ENCODE peak calls at places on chromosomes 3 and 15, in seven cellular contexts. One of them, this sample, is unnamed. For H3K4me1 and H3K27me3, the result is how much of the 10 kb centered on the place peaks cover.

GRCh38 chr3:106006001-106006400 is 137.2 kb upstream of the CBLB start:
- DNase-seq in HepG2: no peak
- DNase-seq in stomach: no peak
- DNase-seq in left ventricle myocardium inferior: no peak
- DNase-seq in iPS DF 6.9: no peak
- DNase-seq in psoas muscle: no peak
- DNase-seq in suprapubic skin: no peak
- DNase-seq in this sample: no peak

GRCh38 chr15:31446546-31446945 is 119.9 kb downstream of the KLF13 start:
- DNase-seq in HepG2: no peak
- DNase-seq in stomach: no peak
- DNase-seq in left ventricle myocardium inferior: no peak
- DNase-seq in iPS DF 6.9: no peak
- DNase-seq in psoas muscle: no peak
- DNase-seq in suprapubic skin: no peak
- DNase-seq in this sample: no peak

GRCh38 chr3:11764931-11765363 is 81.7 kb downstream of the TAMM41 start:
- DNase-seq in HepG2: no peak
- DNase-seq in stomach: no peak
- DNase-seq in left ventricle myocardium inferior: no peak
- DNase-seq in iPS DF 6.9: no peak
- DNase-seq in psoas muscle: no peak
- DNase-seq in suprapubic skin: no peak
- DNase-seq in this sample: no peak

GRCh38 chr3:185280572-185281365 is 26.9 kb upstream of the EHHADH start:
- DNase-seq in HepG2: peak
- DNase-seq in stomach: no peak
- DNase-seq in left ventricle myocardium inferior: no peak
- DNase-seq in iPS DF 6.9: peak
- DNase-seq in psoas muscle: no peak
- DNase-seq in suprapubic skin: no peak
- DNase-seq in this sample: peak

GRCh38 chr3:112376996-112377395 is 44.0 kb downstream of the CD200 start:
- DNase-seq in HepG2: no peak
- DNase-seq in stomach: no peak
- DNase-seq in left ventricle myocardium inferior: no peak
- DNase-seq in iPS DF 6.9: no peak
- DNase-seq in psoas muscle: no peak
- DNase-seq in suprapubic skin: no peak
- DNase-seq in this sample: no peak

GRCh38 chr15:36811903-36812302 is 232.5 kb downstream of the CDIN1 start:
- DNase-seq in HepG2: no peak
- DNase-seq in stomach: no peak
- DNase-seq in left ventricle myocardium inferior: no peak
- DNase-seq in iPS DF 6.9: no peak
- DNase-seq in psoas muscle: no peak
- DNase-seq in suprapubic skin: no peak
- DNase-seq in this sample: no peak

GRCh38 chr3:63582943-63583500 is 69.5 kb upstream of the SNTN start:
- DNase-seq in HepG2: peak
- DNase-seq in stomach: no peak
- DNase-seq in left ventricle myocardium inferior: no peak
- DNase-seq in iPS DF 6.9: no peak
- DNase-seq in psoas muscle: no peak
- DNase-seq in suprapubic skin: no peak
- DNase-seq in this sample: peak

GRCh38 chr3:190229632-190230424 is 92.4 kb downstream of the CLDN1 start:
- DNase-seq in HepG2: peak
- DNase-seq in stomach: no peak
- DNase-seq in left ventricle myocardium inferior: no peak
- DNase-seq in iPS DF 6.9: no peak
- DNase-seq in psoas muscle: no peak
- DNase-seq in suprapubic skin: no peak
- DNase-seq in this sample: no peak

GRCh38 chr3:123423806-123424205 is 25.1 kb downstream of the ADCY5 start:
- DNase-seq in HepG2: no peak
- DNase-seq in stomach: no peak
- DNase-seq in left ventricle myocardium inferior: no peak
- DNase-seq in iPS DF 6.9: no peak
- DNase-seq in psoas muscle: no peak
- DNase-seq in suprapubic skin: no peak
- DNase-seq in this sample: no peak

GRCh38 chr3:10492351-10493201 is 12.8 kb downstream of the ATP2B2 start:
- DNase-seq in HepG2: no peak
- DNase-seq in stomach: no peak
- DNase-seq in left ventricle myocardium inferior: no peak
- DNase-seq in iPS DF 6.9: no peak
- DNase-seq in psoas muscle: no peak
- DNase-seq in suprapubic skin: no peak
- DNase-seq in this sample: no peak

GRCh38 chr3:65914740-65915366 is 123.9 kb downstream of the MAGI1 start:
- DNase-seq in HepG2: no peak
- DNase-seq in stomach: no peak
- DNase-seq in left ventricle myocardium inferior: no peak
- DNase-seq in iPS DF 6.9: no peak
- DNase-seq in psoas muscle: no peak
- DNase-seq in suprapubic skin: no peak
- DNase-seq in this sample: no peak

GRCh38 chr3:173395412-173396181 is 1.9 kb upstream of the NLGN1 start:
- DNase-seq in HepG2: no peak
- DNase-seq in stomach: peak
- DNase-seq in left ventricle myocardium inferior: peak
- DNase-seq in iPS DF 6.9: no peak
- DNase-seq in psoas muscle: peak
- DNase-seq in suprapubic skin: peak
- DNase-seq in this sample: peak

GRCh38 chr3:98962189-98962930 is 60.9 kb upstream of the DCBLD2 start:
- DNase-seq in HepG2: peak
- DNase-seq in stomach: no peak
- DNase-seq in left ventricle myocardium inferior: no peak
- DNase-seq in iPS DF 6.9: no peak
- DNase-seq in psoas muscle: no peak
- DNase-seq in suprapubic skin: no peak
- DNase-seq in this sample: no peak

GRCh38 chr3:175659951-175660350 is 800.8 kb downstream of the NAALADL2 start:
- DNase-seq in HepG2: no peak
- DNase-seq in stomach: no peak
- DNase-seq in left ventricle myocardium inferior: no peak
- DNase-seq in iPS DF 6.9: no peak
- DNase-seq in psoas muscle: no peak
- DNase-seq in suprapubic skin: no peak
- DNase-seq in this sample: no peak

GRCh38 chr15:46768287-46768686 is 949.0 kb upstream of the SEMA6D start:
- DNase-seq in HepG2: no peak
- DNase-seq in stomach: no peak
- DNase-seq in left ventricle myocardium inferior: no peak
- DNase-seq in iPS DF 6.9: no peak
- DNase-seq in psoas muscle: no peak
- DNase-seq in suprapubic skin: no peak
- DNase-seq in this sample: peak

GRCh38 chr3:15359677-15360397 is 27.5 kb upstream of the SH3BP5 start:
- DNase-seq in HepG2: no peak
- DNase-seq in stomach: no peak
- DNase-seq in left ventricle myocardium inferior: no peak
- DNase-seq in iPS DF 6.9: no peak
- DNase-seq in psoas muscle: no peak
- DNase-seq in suprapubic skin: no peak
- DNase-seq in this sample: no peak
- H3K4me1 ChIP-seq in HepG2: under half
- H3K4me1 ChIP-seq in stomach: under half
- H3K4me1 ChIP-seq in left ventricle myocardium inferior: under half
- H3K4me1 ChIP-seq in iPS DF 6.9: under half
- H3K4me1 ChIP-seq in psoas muscle: under half
- H3K4me1 ChIP-seq in suprapubic skin: under half
- H3K4me1 ChIP-seq in this sample: under half

GRCh38 chr3:104598848-104599501 is 767.7 kb upstream of the ALCAM start:
- DNase-seq in HepG2: no peak
- DNase-seq in stomach: peak
- DNase-seq in left ventricle myocardium inferior: no peak
- DNase-seq in iPS DF 6.9: no peak
- DNase-seq in psoas muscle: no peak
- DNase-seq in suprapubic skin: no peak
- DNase-seq in this sample: no peak

GRCh38 chr3:104594491-104594890 is 772.2 kb upstream of the ALCAM start:
- DNase-seq in HepG2: no peak
- DNase-seq in stomach: no peak
- DNase-seq in left ventricle myocardium inferior: no peak
- DNase-seq in iPS DF 6.9: no peak
- DNase-seq in psoas muscle: no peak
- DNase-seq in suprapubic skin: no peak
- DNase-seq in this sample: no peak

GRCh38 chr3:104596054-104596453 is 770.7 kb upstream of the ALCAM start:
- DNase-seq in HepG2: no peak
- DNase-seq in stomach: no peak
- DNase-seq in left ventricle myocardium inferior: no peak
- DNase-seq in iPS DF 6.9: no peak
- DNase-seq in psoas muscle: no peak
- DNase-seq in suprapubic skin: no peak
- DNase-seq in this sample: no peak

DNA sequence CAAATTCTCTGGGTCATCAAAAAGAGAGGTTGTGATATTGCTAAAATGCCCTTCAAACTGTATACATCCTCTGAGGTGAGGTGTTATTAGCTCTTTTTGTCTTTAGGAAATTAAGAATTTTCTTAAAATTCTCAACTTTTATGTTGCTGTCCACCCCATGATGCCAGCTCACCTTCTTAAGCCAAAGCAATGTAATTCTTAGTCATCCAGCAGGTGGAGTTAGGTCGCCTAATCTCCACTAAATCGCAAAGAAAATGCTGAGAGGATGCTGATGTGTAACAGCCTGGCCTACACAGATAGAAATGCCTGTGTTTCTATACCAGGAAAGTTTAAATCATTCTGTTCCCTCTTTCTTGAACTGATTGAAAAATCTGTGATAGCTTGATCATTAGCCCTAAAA is 770.2 kb upstream of the ALCAM start:
- DNase-seq in HepG2: peak
- DNase-seq in stomach: no peak
- DNase-seq in left ventricle myocardium inferior: no peak
- DNase-seq in iPS DF 6.9: peak
- DNase-seq in psoas muscle: no peak
- DNase-seq in suprapubic skin: no peak
- DNase-seq in this sample: peak
- H3K4me3 ChIP-seq in HepG2: no peak
- H3K4me3 ChIP-seq in stomach: no peak
- H3K4me3 ChIP-seq in left ventricle myocardium inferior: no peak
- H3K4me3 ChIP-seq in iPS DF 6.9: no peak
- H3K4me3 ChIP-seq in psoas muscle: no peak
- H3K4me3 ChIP-seq in suprapubic skin: no peak
- H3K4me3 ChIP-seq in this sample: no peak

DNA sequence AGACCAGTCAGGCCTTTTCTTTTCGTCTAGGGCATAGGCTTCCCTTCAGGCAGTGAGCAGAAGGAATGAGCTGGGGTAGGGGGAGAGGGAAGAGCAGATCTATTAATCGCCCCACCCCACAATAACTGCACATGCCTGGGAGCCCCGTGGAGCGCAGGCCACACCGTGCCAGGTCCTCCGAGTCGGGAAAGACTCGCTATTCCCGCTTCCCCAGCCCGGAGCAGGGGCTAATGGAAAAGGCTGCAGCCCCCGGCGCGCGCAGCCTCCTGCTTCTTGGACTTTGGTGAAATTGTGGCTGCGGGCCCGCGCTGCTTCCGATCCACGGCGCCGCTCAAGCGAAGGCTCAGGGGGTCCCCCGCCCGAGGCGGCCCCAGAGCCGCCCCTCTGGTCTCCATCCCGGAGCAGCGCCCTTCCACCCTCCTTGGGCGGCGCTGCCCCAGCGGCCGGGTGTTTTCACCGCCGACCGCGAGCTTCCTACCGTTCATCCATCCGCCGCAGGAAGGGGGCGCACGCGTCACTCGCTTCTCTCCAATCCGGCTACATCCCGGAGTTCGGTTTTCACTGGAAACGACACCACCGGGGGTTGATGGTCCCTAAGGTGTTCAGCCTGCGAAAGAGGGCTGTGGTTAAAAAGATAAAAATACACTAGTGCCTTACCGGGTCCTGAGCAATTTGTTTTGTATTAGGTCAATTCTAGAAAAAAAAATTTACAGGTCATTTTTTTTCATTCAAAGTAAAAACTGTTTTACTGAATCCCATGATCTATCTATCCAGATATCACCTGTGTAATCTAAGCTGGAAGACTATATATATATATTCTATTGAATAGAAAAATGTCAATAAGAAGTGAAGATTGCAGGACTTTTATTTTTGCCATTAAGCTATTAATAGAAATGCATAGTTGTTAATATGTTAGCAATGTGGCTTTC is 4.4 kb upstream of the SYNM start:
- DNase-seq in HepG2: peak
- DNase-seq in stomach: peak
- DNase-seq in left ventricle myocardium inferior: peak
- DNase-seq in iPS DF 6.9: no peak
- DNase-seq in psoas muscle: peak
- DNase-seq in suprapubic skin: peak
- DNase-seq in this sample: peak
- H3K27me3 ChIP-seq in HepG2: under half
- H3K27me3 ChIP-seq in stomach: half or more
- H3K27me3 ChIP-seq in left ventricle myocardium inferior: under half
- H3K27me3 ChIP-seq in iPS DF 6.9: under half
- H3K27me3 ChIP-seq in psoas muscle: under half
- H3K27me3 ChIP-seq in suprapubic skin: under half
- H3K27me3 ChIP-seq in this sample: under half

GRCh38 chr3:50336452-50337174 is 4.0 kb downstream of the RASSF1 start:
- DNase-seq in HepG2: no peak
- DNase-seq in stomach: peak
- DNase-seq in left ventricle myocardium inferior: no peak
- DNase-seq in iPS DF 6.9: no peak
- DNase-seq in psoas muscle: no peak
- DNase-seq in suprapubic skin: no peak
- DNase-seq in this sample: no peak
- H3K4me1 ChIP-seq in HepG2: half or more
- H3K4me1 ChIP-seq in stomach: half or more
- H3K4me1 ChIP-seq in left ventricle myocardium inferior: half or more
- H3K4me1 ChIP-seq in iPS DF 6.9: under half
- H3K4me1 ChIP-seq in psoas muscle: half or more
- H3K4me1 ChIP-seq in suprapubic skin: half or more
- H3K4me1 ChIP-seq in this sample: under half

GRCh38 chr3:42908675-42909074 is 2.7 kb downstream of the ZNF662 start:
- DNase-seq in HepG2: no peak
- DNase-seq in stomach: no peak
- DNase-seq in left ventricle myocardium inferior: no peak
- DNase-seq in iPS DF 6.9: no peak
- DNase-seq in psoas muscle: no peak
- DNase-seq in suprapubic skin: no peak
- DNase-seq in this sample: no peak

GRCh38 chr3:42904076-42904475 is 1.9 kb upstream of the ZNF662 start:
- DNase-seq in HepG2: no peak
- DNase-seq in stomach: no peak
- DNase-seq in left ventricle myocardium inferior: no peak
- DNase-seq in iPS DF 6.9: no peak
- DNase-seq in psoas muscle: no peak
- DNase-seq in suprapubic skin: no peak
- DNase-seq in this sample: no peak

GRCh38 chr3:42906085-42906904 is at the start of gene ZNF662:
- DNase-seq in HepG2: no peak
- DNase-seq in stomach: peak
- DNase-seq in left ventricle myocardium inferior: peak
- DNase-seq in iPS DF 6.9: no peak
- DNase-seq in psoas muscle: peak
- DNase-seq in suprapubic skin: peak
- DNase-seq in this sample: peak

GRCh38 chr3:42905740-42906084 is 230 bp upstream of the ZNF662 start:
- DNase-seq in HepG2: no peak
- DNase-seq in stomach: no peak
- DNase-seq in left ventricle myocardium inferior: no peak
- DNase-seq in iPS DF 6.9: no peak
- DNase-seq in psoas muscle: no peak
- DNase-seq in suprapubic skin: no peak
- DNase-seq in this sample: no peak

GRCh38 chr3:42906905-42907183 is 902 bp downstream of the ZNF662 start:
- DNase-seq in HepG2: no peak
- DNase-seq in stomach: no peak
- DNase-seq in left ventricle myocardium inferior: no peak
- DNase-seq in iPS DF 6.9: no peak
- DNase-seq in psoas muscle: no peak
- DNase-seq in suprapubic skin: no peak
- DNase-seq in this sample: no peak
- H3K4me3 ChIP-seq in HepG2: no peak
- H3K4me3 ChIP-seq in stomach: peak
- H3K4me3 ChIP-seq in left ventricle myocardium inferior: peak
- H3K4me3 ChIP-seq in iPS DF 6.9: no peak
- H3K4me3 ChIP-seq in psoas muscle: peak
- H3K4me3 ChIP-seq in suprapubic skin: peak
- H3K4me3 ChIP-seq in this sample: peak